ENCODE peak calls at places on chromosomes 16 and 17, in nine cellular contexts. J is mammary epithelial cell, O is MM.1S, W is PC-3, N is IMR-90, I is endodermal cell, Z is neuronal stem cell, M is mesenchymal stem cell, C is mesendoderm. U is an unnamed sample.

GRCh38 chr16:81625544-81626152 is 153.4 kb upstream of the PLCG2 start:
- DNase-seq in O (no peak), N (peak; percentile 43), W (peak; percentile 65), J (peak; percentile 91), I (no peak), C (no peak), Z (no peak), M (peak; percentile 68), U (peak; percentile 38)

GRCh38 chr17:65936013-65936412 is 255.9 kb downstream of the CEP112 start:
- DNase-seq in C (no peak), I (no peak), M (peak; percentile 11), W (peak; percentile 58), O (no peak), J (peak; percentile 71), Z (no peak), N (peak; percentile 65), U (no peak)

GRCh38 chr16:81238296-81239011 is at the start of gene BCO1:
- DNase-seq in J (peak; percentile 60), O (no peak), C (peak; percentile 54), Z (peak; percentile 71), I (peak; percentile 76), W (peak; percentile 53), N (peak; percentile 66), M (peak; percentile 82), U (peak; percentile 55)

GRCh38 chr16:15544405-15544804 is 98.5 kb downstream of the MARF1 start:
- DNase-seq in W (no peak), J (no peak), C (no peak), Z (no peak), N (no peak), O (no peak), I (no peak), M (no peak), U (no peak)

GRCh38 chr16:23303685-23304084 is 1.6 kb downstream of the SCNN1B start:
- DNase-seq in J (no peak), C (no peak), M (no peak), O (no peak), W (no peak), I (no peak), Z (no peak), N (no peak), U (no peak)

GRCh38 chr17:72751746-72752145 is 340.7 kb downstream of the SLC39A11 start:
- DNase-seq in O (no peak), N (no peak), M (no peak), I (no peak), J (no peak), Z (no peak), C (no peak), W (no peak), U (no peak)

GRCh38 chr17:64778367-64779290 is 116.5 kb upstream of the SMURF2 start:
- DNase-seq in W (peak; percentile 40), M (no peak), I (peak; percentile 89), O (no peak), C (peak; percentile 56), Z (no peak), N (no peak), J (no peak), U (peak; percentile 49)

GRCh38 chr17:77961741-77962140 is 3.2 kb downstream of the TNRC6C start:
- DNase-seq in W (no peak), O (no peak), Z (no peak), M (no peak), J (no peak), N (peak; percentile 16), I (peak; percentile 30), C (no peak), U (no peak)

GRCh38 chr16:4402439-4403132 is 13.8 kb downstream of the CORO7 start:
- DNase-seq in O (no peak), C (peak; percentile 78), N (peak; percentile 62), W (peak; percentile 65), M (peak; percentile 77), Z (peak; percentile 82), I (peak; percentile 96), J (peak; percentile 53), U (peak; percentile 82)

GRCh38 chr16:66262253-66263167 is 104.0 kb upstream of the CDH5 start:
- DNase-seq in M (peak; percentile 59), O (no peak), I (peak; percentile 30), Z (no peak), J (no peak), C (no peak), N (peak; percentile 57), W (no peak), U (no peak)

GRCh38 chr16:4570688-4571321 is 14.7 kb downstream of the C16orf96 start:
- DNase-seq in O (no peak), C (peak; percentile 91), Z (no peak), M (peak; percentile 28), W (no peak), J (no peak), N (no peak), I (peak; percentile 90), U (no peak)

GRCh38 chr16:56950881-56951771 is 10.6 kb upstream of the CETP start:
- DNase-seq in C (peak; percentile 79), Z (peak; percentile 24), W (peak; percentile 23), I (peak; percentile 88), N (peak; percentile 51), J (peak; percentile 16), O (peak; percentile 63), M (peak; percentile 55), U (peak; percentile 37)

GRCh38 chr16:529012-529575 is 1.6 kb downstream of the CAPN15 start:
- DNase-seq in M (no peak), W (no peak), O (no peak), Z (no peak), J (no peak), I (no peak), C (no peak), N (no peak), U (no peak)

GRCh38 chr17:66949501-66949900 is 15.0 kb upstream of the CACNG4 start:
- DNase-seq in W (peak; percentile 30), M (peak; percentile 15), I (no peak), C (no peak), Z (no peak), O (no peak), N (peak; percentile 8), J (peak; percentile 33), U (no peak)

GRCh38 chr17:36503456-36504155 is 17.1 kb downstream of the ZNHIT3 start:
- DNase-seq in M (no peak), W (no peak), I (peak; percentile 36), O (no peak), C (no peak), N (no peak), J (no peak), Z (no peak), U (no peak)

GRCh38 chr16:87421369-87421912 is 29.3 kb downstream of the MAP1LC3B start:
- DNase-seq in N (no peak), I (no peak), M (no peak), J (no peak), C (no peak), W (no peak), O (no peak), Z (no peak), U (no peak)

GRCh38 chr16:27935076-27935475 is 128.4 kb downstream of the GSG1L start:
- DNase-seq in C (no peak), I (no peak), M (no peak), N (no peak), O (no peak), Z (no peak), J (no peak), W (no peak), U (no peak)

GRCh38 chr17:2971851-2972250 is 91.6 kb downstream of the OR1D5 start:
- DNase-seq in C (no peak), Z (no peak), J (no peak), O (no peak), W (no peak), I (no peak), N (no peak), M (no peak), U (no peak)

GRCh38 chr17:17350491-17351355 is 47.5 kb downstream of the NT5M start:
- DNase-seq in M (peak; percentile 39), Z (no peak), J (peak; percentile 25), N (peak; percentile 54), C (peak; percentile 72), I (peak; percentile 87), O (no peak), W (peak; percentile 58), U (no peak)

GRCh38 chr17:57823469-57824401 is 26.1 kb downstream of the MRPS23 start:
- DNase-seq in Z (no peak), O (no peak), I (no peak), N (peak; percentile 27), J (peak; percentile 19), W (no peak), M (peak; percentile 41), C (no peak), U (no peak)

GRCh38 chr17:57016764-57017116 is 38.8 kb downstream of the SCPEP1 start:
- DNase-seq in I (peak; percentile 67), Z (no peak), O (no peak), J (peak; percentile 36), M (peak; percentile 8), C (peak; percentile 38), N (peak; percentile 34), W (peak; percentile 99), U (no peak)

GRCh38 chr17:44722254-44722653 is 13.8 kb downstream of the DBF4B start:
- DNase-seq in O (no peak), Z (no peak), C (peak; percentile 48), J (no peak), N (no peak), W (no peak), M (no peak), I (peak; percentile 53), U (no peak)

GRCh38 chr17:44719444-44719843 is 11.0 kb downstream of the DBF4B start:
- DNase-seq in O (no peak), W (no peak), Z (no peak), J (no peak), N (no peak), M (no peak), C (no peak), I (no peak), U (no peak)
- H3K36me3 ChIP-seq in O (no peaks in the 10 kb centered on the region), W (peaks cover 37% of the 10 kb centered on the region), Z (peaks cover 83% of the 10 kb centered on the region), J (peaks cover 4% of the 10 kb centered on the region), N (no peaks in the 10 kb centered on the region), M (no peaks in the 10 kb centered on the region), C (peaks cover 7% of the 10 kb centered on the region), I (peaks cover 52% of the 10 kb centered on the region), U (no peaks in the 10 kb centered on the region)

GRCh38 chr17:13437966-13438779 is 163.6 kb downstream of the HS3ST3A1 start:
- DNase-seq in Z (peak; percentile 75), N (no peak), J (no peak), C (no peak), I (no peak), W (peak; percentile 57), M (peak; percentile 10), O (no peak), U (peak; percentile 54)
- H3K9ac ChIP-seq in Z (no peak overlapping the region), N (no peak overlapping the region), J (no peak overlapping the region), C (no peak overlapping the region), I (no peak overlapping the region), W (no peak overlapping the region), M (no peak overlapping the region), O (no peak overlapping the region), U (no peak overlapping the region)

DNA sequence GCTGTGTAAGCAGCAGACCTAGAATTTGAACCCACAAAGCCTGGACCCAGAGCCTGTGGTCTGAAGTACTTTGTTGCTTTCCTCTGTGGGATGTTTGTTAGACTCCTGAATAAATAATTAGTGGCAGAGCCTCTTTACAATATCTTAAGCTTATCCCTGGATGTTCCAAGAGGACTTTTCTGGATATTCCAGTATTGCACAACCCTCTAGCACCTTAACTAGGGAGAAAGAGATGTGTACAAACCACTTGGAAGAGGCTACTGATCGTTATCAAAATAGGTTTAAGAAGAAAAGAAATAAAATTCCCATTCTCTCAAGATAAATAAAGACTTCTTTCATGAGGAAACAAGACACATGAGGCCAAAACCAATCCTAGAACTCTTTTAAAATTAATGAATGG is 632.4 kb downstream of the CDH11 start:
- DNase-seq in Z (no peak), O (no peak), N (peak; percentile 7), J (no peak), W (no peak), C (no peak), I (no peak), M (peak; percentile 72), U (no peak)
- H3K36me3 ChIP-seq in Z (no peaks in the 10 kb centered on the region), O (no peaks in the 10 kb centered on the region), N (no peaks in the 10 kb centered on the region), J (no peaks in the 10 kb centered on the region), W (no peaks in the 10 kb centered on the region), C (no peaks in the 10 kb centered on the region), I (no peaks in the 10 kb centered on the region), M (no peaks in the 10 kb centered on the region), U (no peaks in the 10 kb centered on the region)

GRCh38 chr16:10751291-10751697 is 7.7 kb downstream of the NUBP1 start:
- DNase-seq in M (peak; percentile 37), C (peak; percentile 34), W (no peak), J (no peak), Z (no peak), I (no peak), O (no peak), N (no peak), U (no peak)
- H3K9ac ChIP-seq in M (no peak overlapping the region), C (no peak overlapping the region), W (no peak overlapping the region), J (no peak overlapping the region), Z (no peak overlapping the region), I (no peak overlapping the region), O (no peak overlapping the region), N (no peak overlapping the region), U (no peak overlapping the region)